ENCODE peak calls at places on chromosomes 2 and 18, in ten cellular contexts. One of them, this sample, is unnamed.

GRCh38 chr2:235637906-235638305 is 144.1 kb downstream of the AGAP1 start:
- DNase-seq in breast epithelium: no peak
- DNase-seq in AG10803: no peak
- DNase-seq in Peyer's patch: peak
- DNase-seq in progenitor cell of endocrine pancreas: no peak
- DNase-seq in WTC11: no peak
- DNase-seq in astrocyte of the spinal cord: no peak
- DNase-seq in thyroid gland: no peak
- DNase-seq in CD4-positive, alpha-beta T cell: no peak
- DNase-seq in cardiac fibroblast: no peak
- DNase-seq in this sample: no peak

GRCh38 chr18:56115072-56116038 is 523.0 kb downstream of the TXNL1 start:
- DNase-seq in breast epithelium: no peak
- DNase-seq in AG10803: no peak
- DNase-seq in Peyer's patch: no peak
- DNase-seq in progenitor cell of endocrine pancreas: no peak
- DNase-seq in WTC11: no peak
- DNase-seq in astrocyte of the spinal cord: no peak
- DNase-seq in thyroid gland: no peak
- DNase-seq in CD4-positive, alpha-beta T cell: no peak
- DNase-seq in cardiac fibroblast: no peak
- DNase-seq in this sample: no peak

GRCh38 chr18:7671105-7671504 is 104.0 kb downstream of the PTPRM start:
- DNase-seq in breast epithelium: no peak
- DNase-seq in AG10803: no peak
- DNase-seq in Peyer's patch: no peak
- DNase-seq in progenitor cell of endocrine pancreas: no peak
- DNase-seq in WTC11: no peak
- DNase-seq in astrocyte of the spinal cord: no peak
- DNase-seq in thyroid gland: no peak
- DNase-seq in CD4-positive, alpha-beta T cell: no peak
- DNase-seq in cardiac fibroblast: no peak
- DNase-seq in this sample: no peak

GRCh38 chr2:241775223-241776177 is 1.1 kb upstream of the GAL3ST2 start:
- DNase-seq in breast epithelium: no peak
- DNase-seq in AG10803: no peak
- DNase-seq in Peyer's patch: no peak
- DNase-seq in progenitor cell of endocrine pancreas: no peak
- DNase-seq in WTC11: no peak
- DNase-seq in astrocyte of the spinal cord: no peak
- DNase-seq in thyroid gland: no peak
- DNase-seq in CD4-positive, alpha-beta T cell: no peak
- DNase-seq in cardiac fibroblast: no peak
- DNase-seq in this sample: peak

GRCh38 chr2:199488772-199489400 is 31.1 kb upstream of the SATB2 start:
- DNase-seq in breast epithelium: no peak
- DNase-seq in AG10803: peak
- DNase-seq in Peyer's patch: peak
- DNase-seq in progenitor cell of endocrine pancreas: peak
- DNase-seq in WTC11: peak
- DNase-seq in astrocyte of the spinal cord: peak
- DNase-seq in thyroid gland: peak
- DNase-seq in CD4-positive, alpha-beta T cell: no peak
- DNase-seq in cardiac fibroblast: peak
- DNase-seq in this sample: peak

GRCh38 chr2:237156857-237157550 is 71.3 kb downstream of the COPS8 start:
- DNase-seq in breast epithelium: no peak
- DNase-seq in AG10803: no peak
- DNase-seq in Peyer's patch: no peak
- DNase-seq in progenitor cell of endocrine pancreas: no peak
- DNase-seq in WTC11: no peak
- DNase-seq in astrocyte of the spinal cord: no peak
- DNase-seq in thyroid gland: no peak
- DNase-seq in CD4-positive, alpha-beta T cell: no peak
- DNase-seq in cardiac fibroblast: no peak
- DNase-seq in this sample: no peak

GRCh38 chr2:10558281-10559030 is 110.3 kb upstream of the ODC1 start:
- DNase-seq in breast epithelium: no peak
- DNase-seq in AG10803: no peak
- DNase-seq in Peyer's patch: peak
- DNase-seq in progenitor cell of endocrine pancreas: no peak
- DNase-seq in WTC11: no peak
- DNase-seq in astrocyte of the spinal cord: no peak
- DNase-seq in thyroid gland: no peak
- DNase-seq in CD4-positive, alpha-beta T cell: no peak
- DNase-seq in cardiac fibroblast: no peak
- DNase-seq in this sample: no peak

GRCh38 chr2:118801154-118801553 is 46.3 kb downstream of the EN1 start:
- DNase-seq in breast epithelium: no peak
- DNase-seq in AG10803: peak
- DNase-seq in Peyer's patch: no peak
- DNase-seq in progenitor cell of endocrine pancreas: no peak
- DNase-seq in WTC11: no peak
- DNase-seq in astrocyte of the spinal cord: no peak
- DNase-seq in thyroid gland: no peak
- DNase-seq in CD4-positive, alpha-beta T cell: no peak
- DNase-seq in cardiac fibroblast: peak
- DNase-seq in this sample: no peak

GRCh38 chr2:239118675-239119211 is 270.9 kb downstream of the TWIST2 start:
- DNase-seq in breast epithelium: no peak
- DNase-seq in AG10803: no peak
- DNase-seq in Peyer's patch: no peak
- DNase-seq in progenitor cell of endocrine pancreas: no peak
- DNase-seq in WTC11: no peak
- DNase-seq in astrocyte of the spinal cord: no peak
- DNase-seq in thyroid gland: no peak
- DNase-seq in CD4-positive, alpha-beta T cell: no peak
- DNase-seq in cardiac fibroblast: no peak
- DNase-seq in this sample: peak

GRCh38 chr2:212737773-212738172 is 199.2 kb upstream of the ERBB4 start:
- DNase-seq in breast epithelium: no peak
- DNase-seq in AG10803: peak
- DNase-seq in Peyer's patch: no peak
- DNase-seq in progenitor cell of endocrine pancreas: no peak
- DNase-seq in WTC11: no peak
- DNase-seq in astrocyte of the spinal cord: no peak
- DNase-seq in thyroid gland: no peak
- DNase-seq in CD4-positive, alpha-beta T cell: no peak
- DNase-seq in cardiac fibroblast: no peak
- DNase-seq in this sample: no peak

GRCh38 chr2:88078624-88079169 is 11.1 kb downstream of the SMYD1 start:
- DNase-seq in breast epithelium: no peak
- DNase-seq in AG10803: no peak
- DNase-seq in Peyer's patch: no peak
- DNase-seq in progenitor cell of endocrine pancreas: no peak
- DNase-seq in WTC11: no peak
- DNase-seq in astrocyte of the spinal cord: no peak
- DNase-seq in thyroid gland: no peak
- DNase-seq in CD4-positive, alpha-beta T cell: no peak
- DNase-seq in cardiac fibroblast: no peak
- DNase-seq in this sample: no peak

GRCh38 chr2:56576001-56576400 is 392.2 kb downstream of the CCDC85A start:
- DNase-seq in breast epithelium: no peak
- DNase-seq in AG10803: no peak
- DNase-seq in Peyer's patch: no peak
- DNase-seq in progenitor cell of endocrine pancreas: no peak
- DNase-seq in WTC11: no peak
- DNase-seq in astrocyte of the spinal cord: no peak
- DNase-seq in thyroid gland: no peak
- DNase-seq in CD4-positive, alpha-beta T cell: no peak
- DNase-seq in cardiac fibroblast: no peak
- DNase-seq in this sample: no peak

GRCh38 chr2:73173781-73174180 is 28.6 kb upstream of the NOTO start:
- DNase-seq in breast epithelium: no peak
- DNase-seq in AG10803: no peak
- DNase-seq in Peyer's patch: no peak
- DNase-seq in progenitor cell of endocrine pancreas: no peak
- DNase-seq in WTC11: no peak
- DNase-seq in astrocyte of the spinal cord: no peak
- DNase-seq in thyroid gland: no peak
- DNase-seq in CD4-positive, alpha-beta T cell: no peak
- DNase-seq in cardiac fibroblast: no peak
- DNase-seq in this sample: no peak

GRCh38 chr18:5066380-5066977 is 130.6 kb downstream of the AKAIN1 start:
- DNase-seq in breast epithelium: no peak
- DNase-seq in AG10803: no peak
- DNase-seq in Peyer's patch: no peak
- DNase-seq in progenitor cell of endocrine pancreas: no peak
- DNase-seq in WTC11: peak
- DNase-seq in astrocyte of the spinal cord: no peak
- DNase-seq in thyroid gland: no peak
- DNase-seq in CD4-positive, alpha-beta T cell: no peak
- DNase-seq in cardiac fibroblast: no peak
- DNase-seq in this sample: no peak

GRCh38 chr2:70643715-70644114 is 90.1 kb upstream of the TGFA start:
- DNase-seq in breast epithelium: no peak
- DNase-seq in AG10803: no peak
- DNase-seq in Peyer's patch: no peak
- DNase-seq in progenitor cell of endocrine pancreas: no peak
- DNase-seq in WTC11: peak
- DNase-seq in astrocyte of the spinal cord: no peak
- DNase-seq in thyroid gland: peak
- DNase-seq in CD4-positive, alpha-beta T cell: no peak
- DNase-seq in cardiac fibroblast: no peak
- DNase-seq in this sample: no peak

GRCh38 chr2:28413152-28413895 is 20.7 kb downstream of the FOSL2 start:
- DNase-seq in breast epithelium: no peak
- DNase-seq in AG10803: no peak
- DNase-seq in Peyer's patch: peak
- DNase-seq in progenitor cell of endocrine pancreas: no peak
- DNase-seq in WTC11: peak
- DNase-seq in astrocyte of the spinal cord: peak
- DNase-seq in thyroid gland: no peak
- DNase-seq in CD4-positive, alpha-beta T cell: no peak
- DNase-seq in cardiac fibroblast: no peak
- DNase-seq in this sample: no peak

GRCh38 chr18:51195602-51196115 is 1.8 kb downstream of the MEX3C start:
- DNase-seq in breast epithelium: no peak
- DNase-seq in AG10803: peak
- DNase-seq in Peyer's patch: peak
- DNase-seq in progenitor cell of endocrine pancreas: no peak
- DNase-seq in WTC11: peak
- DNase-seq in astrocyte of the spinal cord: peak
- DNase-seq in thyroid gland: peak
- DNase-seq in CD4-positive, alpha-beta T cell: no peak
- DNase-seq in cardiac fibroblast: peak
- DNase-seq in this sample: no peak

GRCh38 chr2:72864500-72864899 is 22.7 kb upstream of the SPR start:
- DNase-seq in breast epithelium: no peak
- DNase-seq in AG10803: peak
- DNase-seq in Peyer's patch: no peak
- DNase-seq in progenitor cell of endocrine pancreas: no peak
- DNase-seq in WTC11: no peak
- DNase-seq in astrocyte of the spinal cord: peak
- DNase-seq in thyroid gland: no peak
- DNase-seq in CD4-positive, alpha-beta T cell: no peak
- DNase-seq in cardiac fibroblast: peak
- DNase-seq in this sample: peak

DNA sequence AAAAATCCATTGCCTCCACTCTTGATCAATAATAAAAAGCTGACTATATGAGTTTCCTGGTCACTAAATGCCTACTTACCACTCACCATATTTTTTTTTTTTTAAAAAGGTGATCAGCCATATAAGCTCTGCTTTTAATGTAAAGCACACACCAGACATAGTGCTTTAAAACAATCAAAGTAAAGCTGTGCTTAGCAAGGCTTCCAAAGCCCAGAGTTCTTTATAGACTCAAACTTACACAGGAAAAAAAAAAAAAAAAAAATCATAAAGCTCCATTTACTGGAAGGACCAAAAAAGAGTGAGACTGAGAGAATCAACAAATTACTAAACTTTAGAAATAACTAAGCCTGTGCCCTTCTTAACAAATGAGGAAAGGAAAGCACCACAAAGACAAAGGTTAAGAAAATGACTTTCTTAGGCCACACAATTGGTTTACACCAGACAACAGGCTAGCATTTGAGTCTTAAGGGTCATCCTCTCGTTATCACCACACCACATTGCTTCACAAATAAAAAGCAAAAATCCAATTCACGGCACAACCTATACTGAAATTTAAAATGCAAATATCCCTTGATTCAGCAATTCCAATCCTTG is 11.2 kb downstream of the ACVR1 start:
- DNase-seq in breast epithelium: no peak
- DNase-seq in AG10803: no peak
- DNase-seq in Peyer's patch: no peak
- DNase-seq in progenitor cell of endocrine pancreas: no peak
- DNase-seq in WTC11: no peak
- DNase-seq in astrocyte of the spinal cord: no peak
- DNase-seq in thyroid gland: no peak
- DNase-seq in CD4-positive, alpha-beta T cell: no peak
- DNase-seq in cardiac fibroblast: no peak
- DNase-seq in this sample: no peak
- TF ChIP-seq CTCF in breast epithelium: no peak
- TF ChIP-seq CTCF in AG10803: no peak
- TF ChIP-seq CTCF in Peyer's patch: no peak
- TF ChIP-seq CTCF in progenitor cell of endocrine pancreas: no peak
- TF ChIP-seq CTCF in WTC11: no peak
- TF ChIP-seq CTCF in astrocyte of the spinal cord: no peak
- TF ChIP-seq CTCF in thyroid gland: no peak
- TF ChIP-seq CTCF in CD4-positive, alpha-beta T cell: no peak
- TF ChIP-seq CTCF in cardiac fibroblast: no peak
- TF ChIP-seq CTCF in this sample: no peak

GRCh38 chr2:165087933-165088901 is 115.6 kb downstream of the SCN3A start:
- DNase-seq in breast epithelium: no peak
- DNase-seq in AG10803: no peak
- DNase-seq in Peyer's patch: no peak
- DNase-seq in progenitor cell of endocrine pancreas: no peak
- DNase-seq in WTC11: no peak
- DNase-seq in astrocyte of the spinal cord: no peak
- DNase-seq in thyroid gland: no peak
- DNase-seq in CD4-positive, alpha-beta T cell: no peak
- DNase-seq in cardiac fibroblast: no peak
- DNase-seq in this sample: no peak
- TF ChIP-seq CTCF in breast epithelium: no peak
- TF ChIP-seq CTCF in AG10803: no peak
- TF ChIP-seq CTCF in Peyer's patch: no peak
- TF ChIP-seq CTCF in progenitor cell of endocrine pancreas: peak
- TF ChIP-seq CTCF in WTC11: no peak
- TF ChIP-seq CTCF in astrocyte of the spinal cord: no peak
- TF ChIP-seq CTCF in thyroid gland: no peak
- TF ChIP-seq CTCF in CD4-positive, alpha-beta T cell: no peak
- TF ChIP-seq CTCF in cardiac fibroblast: no peak
- TF ChIP-seq CTCF in this sample: no peak

GRCh38 chr2:68196120-68196716 is 38.5 kb downstream of the PNO1 start:
- DNase-seq in breast epithelium: no peak
- DNase-seq in AG10803: peak
- DNase-seq in Peyer's patch: peak
- DNase-seq in progenitor cell of endocrine pancreas: no peak
- DNase-seq in WTC11: peak
- DNase-seq in astrocyte of the spinal cord: peak
- DNase-seq in thyroid gland: no peak
- DNase-seq in CD4-positive, alpha-beta T cell: peak
- DNase-seq in cardiac fibroblast: peak
- DNase-seq in this sample: no peak
- TF ChIP-seq CTCF in breast epithelium: no peak
- TF ChIP-seq CTCF in AG10803: peak
- TF ChIP-seq CTCF in Peyer's patch: peak
- TF ChIP-seq CTCF in progenitor cell of endocrine pancreas: peak
- TF ChIP-seq CTCF in WTC11: peak
- TF ChIP-seq CTCF in astrocyte of the spinal cord: peak
- TF ChIP-seq CTCF in thyroid gland: peak
- TF ChIP-seq CTCF in CD4-positive, alpha-beta T cell: peak
- TF ChIP-seq CTCF in cardiac fibroblast: peak
- TF ChIP-seq CTCF in this sample: no peak

GRCh38 chr2:178284613-178285286 is 90.4 kb downstream of the OSBPL6 start:
- DNase-seq in breast epithelium: no peak
- DNase-seq in AG10803: no peak
- DNase-seq in Peyer's patch: no peak
- DNase-seq in progenitor cell of endocrine pancreas: no peak
- DNase-seq in WTC11: no peak
- DNase-seq in astrocyte of the spinal cord: no peak
- DNase-seq in thyroid gland: no peak
- DNase-seq in CD4-positive, alpha-beta T cell: no peak
- DNase-seq in cardiac fibroblast: peak
- DNase-seq in this sample: no peak
- TF ChIP-seq CTCF in breast epithelium: no peak
- TF ChIP-seq CTCF in AG10803: no peak
- TF ChIP-seq CTCF in Peyer's patch: no peak
- TF ChIP-seq CTCF in progenitor cell of endocrine pancreas: no peak
- TF ChIP-seq CTCF in WTC11: no peak
- TF ChIP-seq CTCF in astrocyte of the spinal cord: no peak
- TF ChIP-seq CTCF in thyroid gland: no peak
- TF ChIP-seq CTCF in CD4-positive, alpha-beta T cell: no peak
- TF ChIP-seq CTCF in cardiac fibroblast: no peak
- TF ChIP-seq CTCF in this sample: no peak

This sample was measured in GM13977.